ENCODE peak calls at places on chromosomes 3 and 15, in six cellular contexts. I is foreskin keratinocyte, R is lower lobe of right lung, J is mammary epithelial cell, H is body of pancreas, Z is Peyer's patch. O is an unnamed sample.

GRCh38 chr15:38517312-38517711 is 47.3 kb downstream of the RASGRP1 start:
- DNase-seq in I (no peak), R (no peak), J (no peak), H (no peak), Z (no peak), O (no peak)

GRCh38 chr3:23276913-23277658 is 74.0 kb downstream of the UBE2E2 start:
- DNase-seq in I (no peak), R (no peak), J (no peak), H (no peak), Z (no peak), O (no peak)

GRCh38 chr3:52313774-52314188 is 2.3 kb upstream of the DNAH1 start:
- DNase-seq in I (no peak), R (peak), J (peak), H (no peak), Z (no peak), O (no peak)

GRCh38 chr3:144403040-144403457 is 431.4 kb downstream of the DIPK2A start:
- DNase-seq in I (peak), R (no peak), J (no peak), H (no peak), Z (no peak), O (no peak)

GRCh38 chr15:62165029-62165792 is at the start of gene C2CD4B:
- DNase-seq in I (no peak), R (peak), J (peak), H (peak), Z (peak), O (no peak)

GRCh38 chr3:122609798-122610559 is 32.5 kb downstream of the PARP15 start:
- DNase-seq in I (peak), R (no peak), J (peak), H (no peak), Z (no peak), O (peak)

GRCh38 chr3:161153480-161153879 is 48.3 kb upstream of the B3GALNT1 start:
- DNase-seq in I (no peak), R (no peak), J (no peak), H (no peak), Z (no peak), O (no peak)

GRCh38 chr3:157475921-157476395 is 27.3 kb downstream of the VEPH1 start:
- DNase-seq in I (peak), R (no peak), J (peak), H (no peak), Z (no peak), O (no peak)

GRCh38 chr3:168250415-168250861 is 154.7 kb upstream of the GOLIM4 start:
- DNase-seq in I (peak), R (no peak), J (no peak), H (no peak), Z (no peak), O (no peak)

GRCh38 chr3:20108869-20109268 is 68.6 kb downstream of the KAT2B start:
- DNase-seq in I (no peak), R (no peak), J (peak), H (peak), Z (no peak), O (no peak)

GRCh38 chr3:56102034-56102433 is 366.2 kb downstream of the ERC2 start:
- DNase-seq in I (no peak), R (no peak), J (no peak), H (no peak), Z (no peak), O (no peak)

GRCh38 chr3:151276038-151277027 is 2.0 kb downstream of the P2RY14 start:
- DNase-seq in I (no peak), R (no peak), J (no peak), H (no peak), Z (no peak), O (no peak)

GRCh38 chr15:41934843-41935242 is 37.5 kb downstream of the EHD4 start:
- DNase-seq in I (peak), R (peak), J (peak), H (peak), Z (no peak), O (peak)

DNA sequence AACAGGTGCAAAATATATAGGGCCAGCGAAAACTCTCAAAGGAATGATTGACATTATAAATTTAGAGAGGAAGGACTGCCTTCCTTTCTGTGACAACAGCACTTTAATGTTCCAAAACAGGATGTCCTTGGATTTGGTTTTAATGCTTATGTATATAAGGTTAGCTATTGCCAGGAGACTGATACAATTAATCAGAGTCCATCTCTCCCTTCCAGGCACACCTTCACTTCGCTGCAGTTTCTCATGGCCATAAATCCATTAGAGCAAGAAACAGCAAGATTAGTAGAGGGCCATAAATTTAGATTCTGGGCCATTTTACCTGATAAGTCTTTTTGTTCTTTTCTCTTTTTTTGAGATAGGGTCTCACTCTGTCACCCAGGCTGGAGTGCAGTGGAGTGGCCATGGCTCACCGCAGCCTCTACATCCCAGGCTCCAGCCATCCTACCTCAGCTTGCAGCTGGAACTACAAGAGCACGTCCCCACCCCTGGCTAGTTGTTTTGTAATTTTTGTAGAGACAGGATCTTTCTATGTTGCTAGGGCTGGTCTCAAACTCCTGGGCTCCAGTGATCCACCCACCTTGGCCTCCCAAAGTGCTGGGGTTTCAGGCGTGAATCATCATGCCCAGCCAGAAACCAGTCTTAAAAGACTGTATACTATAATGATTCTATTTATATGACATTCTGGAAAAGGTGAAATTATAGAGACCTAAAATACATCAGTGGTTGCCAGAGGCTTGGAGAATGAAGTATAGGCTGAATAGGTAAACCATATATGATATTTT is 15.7 kb upstream of the TFRC start:
- DNase-seq in I (peak), R (no peak), J (peak), H (no peak), Z (peak), O (no peak)
- H3K27ac ChIP-seq in I (peak), R (no peak), J (no peak), H (peak), Z (peak), O (no peak)

DNA sequence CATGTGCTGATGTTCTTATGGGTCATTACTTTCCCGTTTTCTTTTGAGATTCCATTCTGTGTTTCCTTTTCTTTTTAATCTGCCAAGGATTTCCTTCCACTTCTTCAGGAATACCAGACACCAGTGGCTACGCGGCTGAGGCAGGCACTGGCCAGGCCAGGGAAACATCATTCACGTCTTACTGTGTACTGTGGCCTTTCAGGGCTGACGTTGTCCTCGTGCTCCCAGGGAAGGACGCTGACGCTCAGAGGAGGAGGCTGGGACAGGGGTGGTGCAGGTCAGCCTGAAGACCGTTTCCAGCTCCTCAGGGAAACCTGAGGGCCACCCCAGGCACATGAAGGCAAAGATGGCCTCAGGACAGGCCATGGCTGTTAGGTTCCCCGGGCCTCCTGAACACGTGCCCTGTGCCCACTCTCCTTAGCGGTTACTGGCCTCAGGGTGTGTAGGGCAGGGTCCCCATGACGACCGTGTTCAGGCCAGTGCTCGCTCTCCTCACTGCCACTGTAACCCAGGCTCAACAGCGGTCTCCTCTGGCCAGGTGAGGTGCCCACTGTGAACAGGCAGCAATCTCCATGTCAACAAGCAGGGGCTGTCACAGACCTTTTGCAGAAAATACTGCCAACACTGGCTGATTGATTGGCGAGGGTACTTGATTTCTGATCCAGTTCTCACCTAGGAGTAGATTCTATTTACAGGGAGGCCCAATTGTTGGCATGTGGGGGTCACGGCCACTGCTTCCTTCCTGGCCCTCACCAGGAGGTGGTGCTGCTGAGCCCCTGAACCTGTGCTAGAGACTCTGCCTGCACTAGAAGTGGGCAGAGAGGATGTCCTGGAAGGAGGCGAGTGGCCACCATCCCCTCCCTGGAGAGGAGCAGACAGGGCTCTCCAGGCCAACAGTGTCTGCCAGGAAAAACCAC is 169.5 kb downstream of the ATP10A start:
- DNase-seq in I (no peak), R (no peak), J (no peak), H (peak), Z (peak), O (no peak)
- TF ChIP-seq CTCF in I (no peak), R (peak), J (no peak), H (no peak), Z (peak), O (no peak)

DNA sequence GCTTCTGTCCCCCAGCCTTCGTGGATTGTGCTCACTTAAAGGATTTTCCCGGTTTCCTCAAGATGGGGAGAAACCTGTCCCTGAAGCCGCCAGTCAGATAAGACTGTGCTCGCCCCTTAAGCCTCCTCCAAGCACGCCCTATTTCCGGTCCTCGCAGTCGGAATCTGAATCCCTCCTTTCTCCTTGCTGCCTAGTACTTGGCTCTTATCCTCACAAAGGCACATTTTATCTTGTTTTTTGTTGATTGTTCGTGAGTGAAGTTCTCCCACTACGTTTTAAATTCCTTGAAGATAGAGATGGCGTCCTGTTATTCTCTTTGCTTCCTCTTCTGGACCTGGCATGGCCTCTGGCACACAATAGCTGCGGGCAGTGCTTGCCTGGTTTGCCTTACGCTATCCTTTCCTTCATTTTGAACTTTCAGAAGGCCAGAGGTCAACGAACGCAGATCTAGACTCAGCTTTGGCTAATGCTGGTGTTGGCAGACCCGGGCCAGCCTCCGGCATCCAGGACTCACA is 1.7 kb downstream of the CLDN11 start:
- DNase-seq in I (peak), R (no peak), J (no peak), H (no peak), Z (no peak), O (no peak)
- H3K27ac ChIP-seq in I (no peak), R (peak), J (no peak), H (no peak), Z (no peak), O (peak)

GRCh38 chr3:50235716-50236483 is at the start of gene GNAI2:
- DNase-seq in I (peak), R (peak), J (peak), H (peak), Z (peak), O (peak)
- TF ChIP-seq CTCF in I (peak), R (no peak), J (no peak), H (no peak), Z (peak), O (no peak)

DNA sequence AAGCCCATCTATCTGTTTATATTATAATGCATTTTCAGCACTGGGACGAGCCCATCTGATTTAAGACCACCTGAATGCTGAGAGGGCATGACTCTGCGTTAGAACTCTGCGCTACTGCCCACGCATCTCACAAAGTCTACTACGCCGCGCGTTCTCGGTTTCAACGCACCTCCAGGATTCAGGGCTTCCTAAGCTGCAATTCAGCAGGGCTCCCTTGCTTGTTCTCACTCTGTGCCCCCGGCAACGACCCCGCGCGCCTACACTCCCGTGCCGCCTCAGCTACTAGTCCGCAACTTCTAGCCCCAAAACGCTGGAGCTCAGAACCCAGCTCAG is 321 bp upstream of the ARHGEF26 start:
- DNase-seq in I (no peak), R (no peak), J (no peak), H (no peak), Z (no peak), O (no peak)
- H3K27ac ChIP-seq in I (no peak), R (peak), J (peak), H (peak), Z (no peak), O (peak)

DNA sequence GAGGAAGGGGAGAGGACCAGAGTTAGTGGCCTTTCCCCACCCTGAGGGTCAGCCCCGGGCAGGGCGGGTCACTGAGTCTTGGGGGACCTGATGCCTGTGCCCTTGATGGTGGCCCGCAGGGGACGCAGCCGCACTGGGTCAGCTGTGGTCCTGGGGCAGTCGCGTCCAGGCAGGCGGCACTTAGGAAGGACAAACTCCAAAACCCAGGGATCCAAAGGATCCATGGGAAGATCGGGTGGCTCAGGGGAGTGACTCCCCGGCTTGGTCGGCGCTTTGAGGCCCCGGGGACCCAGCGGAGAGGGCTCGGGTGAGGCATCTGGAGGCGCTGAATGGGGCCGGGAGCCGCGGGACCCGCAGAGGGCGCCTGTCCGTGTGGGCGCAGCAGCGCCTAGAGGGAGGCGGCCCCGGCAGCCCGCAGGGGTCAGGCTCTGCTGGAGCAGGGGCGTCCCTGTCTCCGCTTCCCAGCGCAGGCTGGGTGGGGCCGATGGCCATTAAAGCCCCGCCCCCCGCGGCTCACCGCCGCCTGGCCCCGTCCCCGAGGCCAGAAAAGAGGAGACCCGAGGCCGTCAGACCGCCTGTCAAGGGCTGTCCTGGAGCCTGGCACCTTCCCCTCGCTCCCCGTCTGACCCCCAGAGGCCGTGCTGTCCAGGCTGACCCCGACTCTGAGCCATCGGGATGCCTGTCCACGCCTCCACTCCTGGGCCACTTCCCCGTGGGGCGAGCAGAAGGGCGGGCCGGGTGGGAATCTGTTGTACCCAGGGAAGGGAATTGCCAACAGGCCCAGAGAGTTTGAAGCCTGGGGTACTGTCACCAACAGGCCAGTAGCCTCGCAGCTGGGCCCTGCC is 17.4 kb downstream of the CIDEC start:
- DNase-seq in I (no peak), R (peak), J (no peak), H (peak), Z (peak), O (no peak)
- TF ChIP-seq CTCF in I (peak), R (peak), J (no peak), H (peak), Z (peak), O (no peak)

GRCh38 chr15:73928971-73929627 is 2.8 kb downstream of the LOXL1 start:
- DNase-seq in I (no peak), R (peak), J (no peak), H (no peak), Z (peak), O (no peak)
- H3K27ac ChIP-seq in I (no peak), R (no peak), J (no peak), H (no peak), Z (no peak), O (no peak)

DNA sequence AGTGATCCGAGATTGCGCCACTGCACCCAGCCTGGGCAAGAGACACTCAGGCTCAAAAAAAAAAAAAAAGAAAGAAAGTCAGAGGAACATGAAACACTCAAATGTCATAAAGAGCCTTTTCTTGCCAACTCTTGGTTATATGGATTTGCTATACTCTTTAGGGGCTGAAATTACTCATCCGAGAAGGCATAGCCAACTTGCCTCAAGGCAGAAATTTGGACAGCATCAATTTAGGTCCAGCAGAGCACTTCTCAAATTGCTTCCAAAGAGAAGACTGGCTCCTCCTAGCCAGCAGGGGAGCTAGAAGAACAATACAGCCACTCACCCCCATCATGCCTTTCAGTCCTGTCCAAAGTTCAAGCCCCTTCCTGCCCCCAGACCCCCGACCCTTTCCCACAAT is 43.8 kb downstream of the OSBPL10 start:
- DNase-seq in I (peak), R (no peak), J (peak), H (no peak), Z (no peak), O (peak)
- TF ChIP-seq CTCF in I (peak), R (no peak), J (no peak), H (no peak), Z (no peak), O (peak)

GRCh38 chr15:49035825-49036224 is 10.4 kb downstream of the SECISBP2L start:
- DNase-seq in I (no peak), R (no peak), J (no peak), H (no peak), Z (no peak), O (no peak)
- H3K27ac ChIP-seq in I (no peak), R (no peak), J (no peak), H (no peak), Z (no peak), O (no peak)

O was measured in RWPE1.